ENCODE peak calls at places on chromosomes 3 and 15, in ten cellular contexts. R, H, B, C, F, U, K, N, G and O are unnamed samples.

GRCh38 chr3:139764936-139765335 is 87.2 kb upstream of the NMNAT3 start:
- DNase-seq in F (no peak), R (no peak), U (peak), H (no peak), C (no peak), K (no peak), B (no peak), G (no peak), N (no peak), O (no peak)

GRCh38 chr3:61053781-61054496 is 197.3 kb downstream of the FHIT start:
- DNase-seq in K (no peak), H (no peak), G (no peak), U (no peak), C (no peak), F (no peak), N (peak), B (no peak), R (no peak), O (no peak)

GRCh38 chr15:64146885-64147681 is 4.4 kb upstream of the SNX22 start:
- DNase-seq in B (peak), C (no peak), F (no peak), H (no peak), R (no peak), U (peak), K (no peak), N (no peak), G (no peak), O (no peak)

GRCh38 chr3:104564045-104564643 is 802.6 kb upstream of the ALCAM start:
- DNase-seq in C (peak), K (no peak), B (peak), G (no peak), R (no peak), F (no peak), H (peak), N (peak), U (peak), O (no peak)

GRCh38 chr3:159137966-159138365 is 336.1 kb downstream of the MFSD1 start:
- DNase-seq in H (no peak), C (no peak), K (no peak), G (peak), B (no peak), F (no peak), R (no peak), N (no peak), U (no peak), O (no peak)

GRCh38 chr3:139746481-139746880 is 68.7 kb upstream of the NMNAT3 start:
- DNase-seq in N (no peak), G (no peak), R (no peak), C (no peak), H (no peak), B (no peak), U (no peak), K (no peak), F (no peak), O (no peak)

GRCh38 chr3:120894285-120894684 is 13.7 kb upstream of the STXBP5L start:
- DNase-seq in G (no peak), R (no peak), B (no peak), N (no peak), U (no peak), H (no peak), F (no peak), C (no peak), K (no peak), O (no peak)

GRCh38 chr15:66154581-66154980 is 99.0 kb downstream of the MEGF11 start:
- DNase-seq in B (no peak), N (no peak), F (no peak), G (no peak), R (no peak), C (no peak), H (no peak), U (no peak), K (no peak), O (no peak)

GRCh38 chr15:77311618-77312398 is 108.1 kb downstream of the PEAK1 start:
- DNase-seq in G (no peak), F (no peak), C (no peak), H (no peak), R (no peak), N (no peak), U (no peak), K (no peak), B (no peak), O (no peak)

GRCh38 chr3:37703633-37704032 is 158.0 kb upstream of the CTDSPL start:
- DNase-seq in K (no peak), R (no peak), N (no peak), H (no peak), F (no peak), C (no peak), G (no peak), U (peak), B (no peak), O (no peak)

GRCh38 chr3:87856126-87856525 is 202.7 kb downstream of the CGGBP1 start:
- DNase-seq in K (no peak), G (no peak), F (no peak), B (no peak), H (peak), N (no peak), U (no peak), R (no peak), C (no peak), O (no peak)

GRCh38 chr3:133301194-133301593 is 98.7 kb upstream of the BFSP2 start:
- DNase-seq in C (no peak), N (no peak), R (no peak), G (no peak), B (no peak), U (peak), K (no peak), H (no peak), F (no peak), O (peak)

GRCh38 chr15:72271895-72272212 is 500 bp downstream of the PARP6 start:
- DNase-seq in B (no peak), H (peak), C (no peak), N (no peak), U (peak), R (no peak), K (no peak), F (no peak), G (no peak), O (no peak)

GRCh38 chr15:99361541-99362185 is 110.4 kb downstream of the LRRC28 start:
- DNase-seq in H (no peak), G (no peak), F (no peak), U (peak), R (no peak), C (no peak), B (no peak), N (no peak), K (no peak), O (no peak)

GRCh38 chr3:15440891-15441290 is 13.5 kb downstream of the EAF1 start:
- DNase-seq in R (no peak), H (no peak), K (no peak), G (no peak), F (no peak), N (no peak), U (no peak), C (no peak), B (no peak), O (no peak)

GRCh38 chr3:160935413-160936095 is 169.6 kb downstream of the B3GALNT1 start:
- DNase-seq in U (no peak), G (no peak), C (peak), K (no peak), R (no peak), F (no peak), N (peak), H (no peak), B (no peak), O (no peak)

GRCh38 chr3:190701096-190701532 is 161.4 kb downstream of the GMNC start:
- DNase-seq in F (peak), N (peak), U (peak), B (peak), H (peak), K (no peak), C (peak), R (no peak), G (peak), O (no peak)

GRCh38 chr15:29670945-29671307 is 151.3 kb downstream of the TJP1 start:
- DNase-seq in N (peak), F (no peak), C (no peak), K (no peak), U (peak), R (no peak), H (peak), B (no peak), G (no peak), O (peak)

GRCh38 chr3:72338942-72339749 is 509.1 kb downstream of the SHQ1 start:
- DNase-seq in U (peak), C (peak), F (no peak), B (no peak), K (peak), N (peak), R (peak), G (peak), H (peak), O (peak)

GRCh38 chr3:174325834-174326705 is 533.1 kb upstream of the NAALADL2 start:
- DNase-seq in R (no peak), G (no peak), K (no peak), H (no peak), F (no peak), U (peak), C (no peak), B (no peak), N (no peak), O (no peak)

DNA sequence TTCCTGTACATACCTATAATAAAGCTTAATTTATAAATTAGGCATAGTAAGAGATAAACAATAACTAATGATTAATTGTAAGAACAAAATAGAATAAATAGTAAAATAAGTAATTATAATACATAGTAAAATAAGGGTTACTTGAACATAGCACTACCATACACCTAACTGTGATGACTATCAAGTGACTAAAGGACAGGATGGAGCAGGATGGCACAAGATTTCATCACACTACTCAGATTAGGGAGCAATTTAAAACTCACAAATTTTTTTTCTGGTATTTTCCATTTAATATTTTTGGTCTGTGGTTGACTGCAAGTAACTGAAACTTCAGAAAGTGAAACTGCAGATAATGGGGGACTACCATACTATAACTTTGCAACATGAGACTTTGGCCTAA is 14.8 kb downstream of the RFX7 start:
- DNase-seq in C (no peak), N (no peak), H (no peak), R (no peak), G (no peak), B (no peak), K (no peak), F (no peak), U (no peak), O (no peak)
- TF ChIP-seq POLR2A in C (no peak), N (no peak), H (no peak), R (no peak), G (no peak), B (no peak), K (no peak), F (no peak), U (no peak), O (no peak)

GRCh38 chr3:179260949-179261765 is 10.2 kb upstream of the KCNMB3 start:
- DNase-seq in N (peak), C (peak), K (no peak), H (peak), R (peak), F (peak), B (peak), G (no peak), U (peak), O (peak)
- TF ChIP-seq POLR2A in N (peak), C (peak), K (peak), H (no peak), R (no peak), F (peak), B (peak), G (no peak), U (no peak), O (peak)

DNA sequence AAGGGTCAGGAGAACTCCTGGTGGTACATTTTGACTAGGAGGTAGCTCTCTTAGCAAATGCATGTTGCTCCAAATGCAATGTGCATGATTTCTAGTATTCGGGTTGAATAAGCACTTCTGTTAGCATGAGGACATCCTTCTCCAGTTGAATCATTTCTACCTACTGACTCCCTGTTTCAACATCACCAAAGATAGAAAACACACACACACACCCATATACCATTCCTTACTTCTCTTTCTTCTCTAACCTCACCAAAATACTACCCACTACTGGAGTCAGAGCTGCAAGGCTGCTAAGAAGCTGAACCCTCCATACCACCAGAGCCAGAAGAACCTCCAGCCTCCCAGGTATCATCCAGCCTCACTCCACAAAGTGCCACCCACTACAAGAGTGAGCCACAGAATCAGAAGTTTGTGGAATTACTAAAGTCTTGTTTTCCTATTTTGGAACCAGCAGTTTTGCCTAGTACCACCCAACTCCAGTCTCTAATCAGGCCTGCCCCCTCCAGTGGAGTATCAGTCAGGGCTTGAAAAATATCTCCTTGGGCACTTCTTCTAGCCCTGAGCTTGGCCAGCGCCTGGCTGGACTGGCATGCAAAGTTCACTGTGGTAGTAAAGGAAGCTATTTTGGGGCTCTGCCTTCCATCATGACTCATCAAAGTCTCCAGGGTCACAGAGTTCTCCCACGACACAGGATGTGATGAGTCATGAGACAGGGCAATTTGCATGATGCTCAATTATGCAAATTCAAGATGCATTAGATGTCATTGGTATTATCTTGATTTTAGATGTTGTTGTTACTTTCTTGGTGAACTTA is 110.2 kb downstream of the CYP19A1 start:
- DNase-seq in G (no peak), K (peak), H (peak), R (no peak), U (peak), N (no peak), B (no peak), C (peak), F (peak), O (peak)
- TF ChIP-seq POLR2A in G (no peak), K (peak), H (no peak), R (no peak), U (no peak), N (no peak), B (no peak), C (no peak), F (no peak), O (no peak)

GRCh38 chr3:52238761-52239701 is at the start of gene TWF2:
- DNase-seq in C (peak), N (peak), H (peak), B (peak), G (peak), F (peak), R (peak), U (peak), K (no peak), O (peak)
- TF ChIP-seq POLR2A in C (peak), N (peak), H (peak), B (peak), G (no peak), F (peak), R (no peak), U (peak), K (peak), O (peak)

GRCh38 chr3:196048922-196049566 is 32.8 kb downstream of the TFRC start:
- DNase-seq in N (no peak), H (no peak), C (no peak), R (no peak), B (no peak), K (no peak), F (no peak), G (no peak), U (no peak), O (no peak)
- TF ChIP-seq POLR2A in N (no peak), H (no peak), C (no peak), R (no peak), B (no peak), K (no peak), F (no peak), G (no peak), U (no peak), O (no peak)

GRCh38 chr15:68062214-68062613 is 8.1 kb downstream of the PIAS1 start:
- DNase-seq in C (no peak), K (no peak), R (no peak), G (no peak), U (no peak), F (no peak), H (no peak), N (no peak), B (no peak), O (no peak)

GRCh38 chr15:68059630-68060029 is 5.5 kb downstream of the PIAS1 start:
- DNase-seq in N (no peak), B (no peak), G (no peak), R (no peak), C (no peak), H (no peak), F (no peak), K (no peak), U (no peak), O (no peak)

GRCh38 chr15:68063606-68064005 is 9.5 kb downstream of the PIAS1 start:
- DNase-seq in R (no peak), F (no peak), H (no peak), N (no peak), C (no peak), B (no peak), K (no peak), U (no peak), G (no peak), O (no peak)

GRCh38 chr15:68062946-68063345 is 8.8 kb downstream of the PIAS1 start:
- DNase-seq in G (no peak), F (no peak), H (no peak), R (no peak), B (no peak), K (no peak), N (no peak), U (no peak), C (no peak), O (no peak)

GRCh38 chr15:68061578-68061977 is 7.5 kb downstream of the PIAS1 start:
- DNase-seq in B (no peak), U (no peak), G (no peak), N (no peak), H (no peak), F (no peak), R (no peak), K (no peak), C (no peak), O (no peak)
- TF ChIP-seq POLR2A in B (no peak), U (no peak), G (no peak), N (no peak), H (no peak), F (no peak), R (no peak), K (no peak), C (no peak), O (no peak)

GRCh38 chr3:42804113-42804830 is at the start of gene HIGD1A:
- DNase-seq in F (peak), G (peak), B (peak), R (peak), H (peak), K (peak), C (peak), N (peak), U (peak), O (peak)
- TF ChIP-seq POLR2A in F (peak), G (peak), B (peak), R (peak), H (peak), K (peak), C (peak), N (peak), U (peak), O (peak)